ENCODE peak calls at places on chromosomes 6 and 20, in five cellular contexts. V, P, A, S and B are unnamed samples.

GRCh38 chr6:55082021-55082420 is 92.3 kb upstream of the HCRTR2 start:
- DNase-seq in A (no peak), P (no peak), V (no peak), S (no peak), B (no peak)

GRCh38 chr6:144408151-144408550 is 123.0 kb downstream of the UTRN start:
- DNase-seq in S (no peak), A (no peak), V (no peak), P (no peak), B (no peak)

GRCh38 chr6:99270852-99271251 is 78.6 kb downstream of the FAXC start:
- DNase-seq in S (peak; percentile 25), P (no peak), A (no peak), V (no peak), B (no peak)

GRCh38 chr20:8291873-8292272 is 159.8 kb downstream of the PLCB1 start:
- DNase-seq in S (no peak), V (no peak), P (no peak), A (no peak), B (no peak)

GRCh38 chr6:71404145-71404966 is 115.7 kb downstream of the OGFRL1 start:
- DNase-seq in S (no peak), A (no peak), V (no peak), P (no peak), B (no peak)

GRCh38 chr20:36167826-36168634 is 13.5 kb downstream of the EPB41L1 start:
- DNase-seq in S (no peak), V (no peak), A (no peak), P (no peak), B (no peak)

GRCh38 chr20:11108102-11108842 is 434.5 kb upstream of the JAG1 start:
- DNase-seq in P (no peak), S (no peak), A (peak; percentile 60), V (no peak), B (no peak)

GRCh38 chr6:133187657-133188453 is 53.3 kb upstream of the EYA4 start:
- DNase-seq in P (no peak), S (no peak), A (no peak), V (no peak), B (no peak)

GRCh38 chr20:20824924-20825584 is 112.6 kb upstream of the RALGAPA2 start:
- DNase-seq in A (peak; percentile 70), P (peak; percentile 58), V (peak; percentile 35), S (peak; percentile 64), B (no peak)

GRCh38 chr20:59808729-59809381 is 124.6 kb downstream of the SYCP2 start:
- DNase-seq in P (no peak), V (no peak), A (peak; percentile 53), S (no peak), B (peak; percentile 64)

GRCh38 chr6:49744259-49744658 is at the start of gene CRISP3:
- DNase-seq in P (no peak), S (no peak), V (no peak), A (no peak), B (no peak)

GRCh38 chr6:28673800-28674671 is 148.4 kb downstream of the GPX5 start:
- DNase-seq in A (no peak), S (peak; percentile 19), V (no peak), P (no peak), B (no peak)

GRCh38 chr20:58746551-58747399 is 54.2 kb downstream of the NPEPL1 start:
- DNase-seq in V (no peak), P (no peak), S (no peak), A (peak; percentile 43), B (no peak)

GRCh38 chr6:72890671-72891070 is 268.8 kb downstream of the KCNQ5 start:
- DNase-seq in P (no peak), V (no peak), S (no peak), A (no peak), B (no peak)

GRCh38 chr20:8601542-8601912 is 467.4 kb upstream of the PLCB4 start:
- DNase-seq in S (no peak), A (no peak), V (no peak), P (no peak), B (no peak)

GRCh38 chr6:126886106-126886505 is 232.4 kb upstream of the RSPO3 start:
- DNase-seq in V (no peak), P (no peak), S (no peak), A (no peak), B (no peak)

GRCh38 chr6:36752886-36753506 is 55.4 kb downstream of the RAB44 start:
- DNase-seq in S (no peak), P (peak; percentile 75), V (no peak), A (no peak), B (no peak)
- H3K4me1 ChIP-seq in S (no peaks in the 10 kb centered on the region), P (peaks cover 51% of the 10 kb centered on the region), V (no peaks in the 10 kb centered on the region), A (peaks cover 15% of the 10 kb centered on the region), B (peaks cover 4% of the 10 kb centered on the region)

GRCh38 chr20:62011403-62011791 is 54.3 kb downstream of the TAF4 start:
- DNase-seq in P (no peak), S (no peak), A (no peak), V (no peak), B (no peak)

GRCh38 chr20:62009322-62009721 is 56.4 kb downstream of the TAF4 start:
- DNase-seq in P (no peak), A (no peak), V (no peak), S (no peak), B (no peak)

GRCh38 chr20:62011938-62012534 is 53.6 kb downstream of the TAF4 start:
- DNase-seq in S (no peak), P (no peak), V (no peak), A (no peak), B (no peak)

GRCh38 chr20:62009869-62010445 is 55.7 kb downstream of the TAF4 start:
- DNase-seq in P (no peak), S (no peak), A (no peak), V (no peak), B (no peak)

DNA sequence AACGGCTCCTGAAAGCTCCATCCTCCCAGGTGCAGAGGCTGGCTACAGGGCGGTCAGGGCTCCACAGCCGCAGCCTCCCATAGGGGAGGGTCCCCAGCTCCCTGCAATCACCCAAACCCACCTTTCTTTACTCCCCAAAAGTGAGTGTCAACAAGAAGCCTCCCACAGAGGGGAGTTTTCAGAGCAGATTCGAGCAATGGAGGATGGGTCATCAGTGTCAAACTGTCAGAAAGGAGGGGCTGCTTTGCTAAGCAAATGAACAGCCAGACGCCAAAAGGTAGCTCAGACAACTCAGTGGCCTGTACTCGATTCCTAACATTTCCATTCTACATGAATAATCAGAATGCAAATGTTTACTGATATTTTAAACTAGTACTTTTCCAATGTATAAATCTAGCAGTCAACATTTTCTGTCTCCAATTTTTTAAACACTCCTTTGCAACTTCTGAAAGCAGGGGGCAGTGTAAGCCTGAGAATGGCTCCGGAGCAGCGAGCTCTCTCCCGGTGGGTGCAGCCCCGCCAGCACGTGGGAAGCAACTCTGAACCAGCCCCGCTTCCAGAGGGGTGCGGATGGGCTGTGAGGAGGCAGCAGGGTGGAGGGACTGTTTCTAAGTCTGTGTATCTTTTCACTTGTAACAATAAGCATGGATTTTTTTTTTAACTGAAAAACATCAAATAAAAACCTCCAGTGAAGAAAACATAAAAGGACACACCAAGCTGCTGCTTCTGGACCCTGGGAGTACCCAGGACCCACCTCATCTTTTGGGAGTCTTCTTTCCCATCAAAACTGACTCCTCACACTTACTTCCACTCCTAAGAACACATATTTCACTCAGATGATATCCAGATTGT is 54.9 kb downstream of the TAF4 start:
- DNase-seq in P (peak; percentile 53), S (peak; percentile 42), A (no peak), V (peak; percentile 43), B (no peak)
- TF ChIP-seq CTCF in P (peak; percentile 73), S (peak; percentile 18), A (peak; percentile 73), V (peak; percentile 53), B (peak; percentile 68)

DNA sequence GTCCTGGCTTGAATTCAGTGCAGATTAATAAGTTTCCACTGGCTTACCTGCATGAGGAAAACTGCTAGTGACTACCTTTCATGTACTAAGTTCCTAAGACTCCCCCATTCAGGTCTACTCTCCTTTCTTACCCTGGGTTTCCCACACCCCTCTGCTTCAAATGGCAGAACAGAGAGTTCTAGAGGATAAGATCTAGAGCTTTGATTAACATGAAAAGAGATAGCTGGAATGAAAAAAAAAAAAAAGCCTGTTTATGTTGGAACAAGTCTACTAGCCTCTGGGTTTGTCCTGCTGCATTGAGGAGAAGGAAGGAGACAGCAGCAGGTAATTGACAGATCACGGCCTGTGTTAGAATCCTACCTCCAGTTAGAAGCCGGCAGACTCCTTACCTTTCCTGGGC is 201.4 kb upstream of the SOX4 start:
- DNase-seq in A (no peak), V (no peak), P (no peak), S (no peak), B (no peak)
- H3K4me1 ChIP-seq in A (no peaks in the 10 kb centered on the region), V (peaks cover 3% of the 10 kb centered on the region), P (no peaks in the 10 kb centered on the region), S (no peaks in the 10 kb centered on the region), B (no peaks in the 10 kb centered on the region)

DNA sequence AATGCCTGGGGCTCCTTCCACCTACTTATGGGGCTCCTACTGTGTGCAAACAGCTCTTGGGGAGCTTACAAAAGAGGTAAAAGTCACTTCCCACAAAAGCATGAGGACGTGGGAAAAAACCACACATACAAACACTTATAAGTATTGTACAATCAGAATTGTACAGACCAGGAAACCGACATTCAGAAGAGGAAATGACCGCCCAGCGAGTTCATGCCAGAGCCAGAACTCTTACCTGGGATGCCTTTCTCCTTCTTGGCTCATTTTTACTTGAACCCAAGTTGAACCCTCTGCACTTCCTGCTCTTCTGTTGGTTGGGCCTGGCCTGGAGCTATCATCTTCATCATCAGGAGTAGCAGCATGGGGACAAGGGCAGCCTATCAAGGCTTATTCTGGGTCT is 6.2 kb upstream of the PPP1R16B start:
- DNase-seq in S (no peak), A (no peak), V (no peak), P (no peak), B (no peak)
- TF ChIP-seq CTCF in S (no peak), A (no peak), V (no peak), P (no peak), B (no peak)

DNA sequence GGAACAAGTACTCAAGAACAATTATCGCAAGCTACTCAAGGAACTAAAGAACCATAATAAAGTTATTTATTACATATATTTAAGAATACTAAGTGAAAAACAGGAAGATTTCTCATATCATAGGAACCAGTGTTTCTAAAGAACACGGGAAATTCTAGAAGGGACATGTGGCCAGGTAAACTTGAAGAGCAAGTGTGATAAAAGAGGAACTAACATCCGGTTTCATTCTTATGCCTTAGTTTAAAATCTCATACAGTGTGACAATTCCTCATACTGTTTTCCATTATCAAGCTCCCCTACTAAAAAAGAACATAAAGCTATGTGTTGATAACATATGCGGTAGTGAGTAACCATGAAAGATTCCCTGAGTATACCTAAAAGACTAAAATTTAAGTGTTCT is 163.5 kb upstream of the SHLD1 start:
- DNase-seq in A (no peak), V (no peak), P (no peak), S (no peak), B (no peak)
- H3K4me1 ChIP-seq in A (no peaks in the 10 kb centered on the region), V (no peaks in the 10 kb centered on the region), P (peaks cover 20% of the 10 kb centered on the region), S (no peaks in the 10 kb centered on the region), B (no peaks in the 10 kb centered on the region)

DNA sequence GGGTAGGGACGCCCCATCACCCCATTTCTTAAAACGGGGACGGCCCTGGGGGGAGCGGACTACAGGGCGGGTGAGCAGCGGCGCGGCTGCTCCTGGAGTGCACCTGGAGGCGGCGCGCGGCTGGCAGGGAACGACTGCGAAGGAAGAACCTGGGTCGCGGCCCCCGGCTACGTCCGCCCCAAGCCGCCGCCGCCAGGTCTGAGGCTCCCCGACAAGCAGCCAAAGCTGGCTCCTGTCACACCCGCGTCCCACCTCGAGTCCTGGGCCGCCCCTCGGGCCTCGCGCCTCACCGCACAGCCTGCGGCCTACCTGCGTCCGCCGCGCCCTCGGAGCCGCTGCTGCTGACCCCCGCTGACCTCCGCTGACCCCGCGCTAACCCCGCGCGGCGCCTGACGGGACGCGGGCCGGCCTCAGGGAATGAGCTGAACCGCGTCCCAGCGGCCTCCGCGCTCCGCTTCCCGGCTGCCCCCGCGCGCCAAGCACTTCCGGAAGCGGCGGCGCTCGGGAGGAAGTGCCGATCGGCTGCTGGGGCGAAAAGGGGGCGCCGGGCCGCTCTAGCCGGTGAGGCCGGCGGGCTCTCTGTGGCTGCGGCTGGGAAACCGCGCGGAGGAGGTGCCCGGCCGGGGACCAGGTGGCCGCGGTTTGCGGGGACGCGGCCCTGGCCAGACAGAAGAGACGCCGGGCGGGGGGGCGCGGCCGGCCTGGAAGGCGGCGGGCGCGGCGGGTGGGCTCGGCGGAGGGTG is at the start of the genes ARFRP1 and ZGPAT:
- DNase-seq in V (peak; percentile 73), P (peak; percentile 93), A (peak; percentile 85), S (peak; percentile 89), B (peak; percentile 96)
- TF ChIP-seq CTCF in V (no peak), P (no peak), A (peak; percentile 25), S (no peak), B (peak; percentile 16)